ENCODE peak calls at places on chromosomes 1 and 21, in ten cellular contexts. F is neural progenitor cell, L is GM12878, N is heart left ventricle, K is pancreas, Q is ascending aorta, M is BE2C, U is kidney, W is cardiac muscle cell, R is adrenal gland. C is an unnamed sample.

GRCh38 chr1:213135572-213135971 is 84.5 kb downstream of the RPS6KC1 start:
- DNase-seq in F (no peak), L (no peak), N (no peak), K (no peak), Q (no peak), M (no peak), U (no peak), W (no peak), R (no peak), C (peak)

GRCh38 chr1:46342084-46342656 is 1.6 kb downstream of the NSUN4 start:
- DNase-seq in F (peak), L (peak), N (no peak), K (no peak), Q (no peak), M (no peak), U (no peak), W (no peak), R (no peak), C (peak)

GRCh38 chr1:101147381-101147780 is 89.4 kb upstream of the S1PR1 start:
- DNase-seq in F (no peak), L (no peak), N (no peak), K (no peak), Q (no peak), M (no peak), U (no peak), W (no peak), R (no peak), C (no peak)

GRCh38 chr1:230986976-230987375 is 8.1 kb downstream of the ARV1 start:
- DNase-seq in F (no peak), L (no peak), N (no peak), K (no peak), Q (no peak), M (no peak), U (no peak), W (no peak), R (peak), C (peak)

GRCh38 chr21:44989943-44990780 is 50.3 kb downstream of the SLX9 start:
- DNase-seq in F (no peak), L (no peak), N (peak), K (peak), Q (no peak), M (peak), U (peak), W (peak), R (peak), C (no peak)

GRCh38 chr1:179599623-179600249 is 8.1 kb downstream of the TDRD5 start:
- DNase-seq in F (peak), L (no peak), N (no peak), K (no peak), Q (no peak), M (peak), U (no peak), W (peak), R (no peak), C (peak)

GRCh38 chr1:231107186-231107585 is 54.7 kb upstream of the TRIM67 start:
- DNase-seq in F (no peak), L (no peak), N (no peak), K (no peak), Q (no peak), M (no peak), U (no peak), W (no peak), R (no peak), C (no peak)

GRCh38 chr1:11550664-11551283 is 71.8 kb downstream of the DISP3 start:
- DNase-seq in F (peak), L (no peak), N (peak), K (peak), Q (no peak), M (no peak), U (peak), W (peak), R (peak), C (peak)

GRCh38 chr1:37410815-37411214 is 63.6 kb upstream of the ZC3H12A start:
- DNase-seq in F (peak), L (no peak), N (no peak), K (no peak), Q (no peak), M (no peak), U (no peak), W (peak), R (no peak), C (peak)

GRCh38 chr1:116379057-116379630 is 6.1 kb downstream of the ATP1A1 start:
- DNase-seq in F (no peak), L (no peak), N (peak), K (no peak), Q (no peak), M (no peak), U (no peak), W (no peak), R (no peak), C (no peak)

GRCh38 chr1:154154534-154155181 is at the start of gene NUP210L:
- DNase-seq in F (peak), L (no peak), N (peak), K (peak), Q (peak), M (no peak), U (peak), W (no peak), R (no peak), C (peak)
- TF ChIP-seq CTCF in F (no peak), L (no peak), N (no peak), K (no peak), Q (no peak), M (no peak), U (no peak), W (no peak), R (no peak), C (no peak)

GRCh38 chr1:7576946-7577657 is 194.0 kb upstream of the VAMP3 start:
- DNase-seq in F (peak), L (no peak), N (peak), K (no peak), Q (no peak), M (peak), U (peak), W (peak), R (no peak), C (no peak)
- TF ChIP-seq CTCF in F (peak), L (no peak), N (peak), K (no peak), Q (no peak), M (peak), U (peak), W (peak), R (no peak), C (peak)

DNA sequence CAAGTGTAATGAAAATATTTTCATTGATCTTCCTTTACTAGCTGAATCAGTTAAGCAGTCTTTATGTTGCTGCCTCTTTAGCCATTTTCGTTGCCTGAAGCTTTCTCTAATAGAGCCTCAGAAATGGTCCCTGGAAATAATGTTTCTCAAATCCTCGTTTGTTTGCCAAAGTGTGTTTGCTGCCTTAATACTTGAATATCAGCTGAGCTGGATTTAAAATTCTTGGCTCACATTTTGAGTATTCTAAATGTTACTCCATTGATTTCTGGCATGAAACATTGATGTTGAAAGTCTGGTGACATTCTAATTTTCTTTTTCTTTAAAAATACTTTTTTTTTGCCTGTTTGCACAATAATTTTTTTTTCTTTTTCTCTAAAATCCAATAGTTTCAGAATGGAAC is 84.6 kb upstream of the SERBP1 start:
- DNase-seq in F (no peak), L (no peak), N (no peak), K (no peak), Q (no peak), M (no peak), U (no peak), W (no peak), R (no peak), C (no peak)
- TF ChIP-seq CTCF in F (no peak), L (no peak), N (no peak), K (no peak), Q (no peak), M (no peak), U (no peak), W (no peak), R (no peak), C (no peak)

GRCh38 chr1:153919879-153920852 is 2.6 kb downstream of the GATAD2B start:
- DNase-seq in F (peak), L (no peak), N (no peak), K (no peak), Q (no peak), M (no peak), U (no peak), W (peak), R (no peak), C (peak)
- TF ChIP-seq CTCF in F (no peak), L (peak), N (no peak), K (no peak), Q (peak), M (peak), U (peak), W (peak), R (no peak), C (peak)

DNA sequence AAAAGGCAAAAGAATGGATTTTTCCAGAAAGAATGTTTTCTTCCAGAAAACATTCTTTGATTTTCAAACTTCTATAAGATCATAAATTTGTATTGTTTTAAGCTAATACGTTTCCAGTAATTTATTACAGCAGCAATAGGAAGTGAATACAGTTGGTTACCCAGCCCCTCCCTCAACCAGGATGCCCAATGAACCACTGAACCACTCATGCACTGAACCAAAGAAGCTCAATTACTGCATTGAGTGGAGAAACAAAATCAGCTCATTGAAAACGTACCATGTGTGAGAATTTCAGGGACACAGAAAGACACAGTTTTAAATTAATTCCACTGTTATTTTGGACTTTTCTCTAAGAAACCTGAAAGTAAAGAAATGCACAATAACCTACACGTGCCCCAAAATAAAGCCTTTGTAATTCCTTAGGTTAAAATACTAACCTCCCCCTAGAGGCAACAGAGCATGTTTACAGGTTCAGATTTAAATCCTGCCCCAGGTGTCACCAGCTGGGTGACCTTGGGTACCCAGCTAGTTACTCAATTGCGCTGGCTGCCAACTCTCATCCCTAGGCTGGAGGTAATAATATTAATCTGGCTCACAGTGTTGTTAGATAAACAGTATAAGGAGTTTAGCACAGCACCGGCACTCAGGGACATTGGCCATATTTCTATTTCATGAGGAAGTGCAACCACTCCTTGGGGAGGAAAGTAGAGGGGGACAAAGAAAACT is 111.7 kb downstream of the NMNAT2 start:
- DNase-seq in F (peak), L (no peak), N (no peak), K (peak), Q (no peak), M (no peak), U (no peak), W (peak), R (no peak), C (no peak)
- TF ChIP-seq CTCF in F (peak), L (peak), N (peak), K (peak), Q (no peak), M (peak), U (no peak), W (peak), R (no peak), C (peak)

DNA sequence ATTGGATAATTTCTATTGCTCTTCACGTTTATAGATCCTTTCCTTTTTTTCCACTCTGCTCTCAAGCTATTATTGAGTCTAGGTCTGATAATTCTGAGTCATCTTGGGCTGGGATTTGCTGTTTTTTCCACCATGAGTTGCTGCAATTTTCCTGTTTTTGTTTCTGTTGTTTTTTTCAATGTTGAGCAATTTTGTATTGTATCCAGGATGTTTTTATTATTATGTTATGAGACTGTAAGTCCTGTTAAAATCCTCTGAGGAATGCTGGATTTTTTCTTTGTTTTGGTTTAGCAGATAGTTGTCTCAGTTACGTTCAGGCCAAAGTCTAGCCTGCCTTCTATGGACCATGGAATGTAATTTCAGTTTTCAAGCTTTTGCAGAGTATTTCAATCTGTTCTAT is 13.0 kb upstream of the SLC35A3 start:
- DNase-seq in F (no peak), L (no peak), N (no peak), K (no peak), Q (no peak), M (no peak), U (no peak), W (no peak), R (no peak), C (peak)
- TF ChIP-seq CTCF in F (no peak), L (no peak), N (no peak), K (no peak), Q (no peak), M (no peak), U (no peak), W (peak), R (no peak), C (peak)

C was measured in fibroblast of mammary gland.